ENCODE peak calls at places on chromosomes 3 and 15, in six cellular contexts. One of them, this sample, is unnamed.
A peak's percentile ranks its signal among the peaks of the same experiment; 100 is the strongest.

GRCh38 chr15:76954744-76955143 is 23.2 kb downstream of the RCN2 start:
- DNase-seq in GM12878: no peak
- DNase-seq in endothelial cell of umbilical vein: no peak
- DNase-seq in K562: no peak
- DNase-seq in HepG2: no peak
- DNase-seq in A549: no peak
- DNase-seq in this sample: no peak

GRCh38 chr3:143751643-143752178 is 96.6 kb downstream of the SLC9A9 start:
- DNase-seq in GM12878: peak; percentile 24
- DNase-seq in A549: no peak
- DNase-seq in K562: no peak
- DNase-seq in endothelial cell of umbilical vein: no peak
- DNase-seq in HepG2: no peak
- DNase-seq in this sample: no peak

GRCh38 chr3:123749716-123750115 is 134.4 kb downstream of the MYLK start:
- DNase-seq in HepG2: peak; percentile 44
- DNase-seq in K562: no peak
- DNase-seq in A549: peak; percentile 35
- DNase-seq in GM12878: no peak
- DNase-seq in endothelial cell of umbilical vein: no peak
- DNase-seq in this sample: peak; percentile 55

GRCh38 chr3:184619348-184619747 is 57.8 kb downstream of the EPHB3 start:
- DNase-seq in A549: no peak
- DNase-seq in K562: no peak
- DNase-seq in endothelial cell of umbilical vein: peak; percentile 62
- DNase-seq in HepG2: no peak
- DNase-seq in GM12878: no peak
- DNase-seq in this sample: no peak

GRCh38 chr3:37221407-37221806 is 47.0 kb upstream of the LRRFIP2 start:
- DNase-seq in K562: no peak
- DNase-seq in HepG2: peak; percentile 89
- DNase-seq in GM12878: no peak
- DNase-seq in A549: peak; percentile 91
- DNase-seq in endothelial cell of umbilical vein: peak; percentile 32
- DNase-seq in this sample: no peak

GRCh38 chr3:136377499-136377898 is 127.4 kb downstream of the PCCB start:
- DNase-seq in GM12878: no peak
- DNase-seq in endothelial cell of umbilical vein: no peak
- DNase-seq in A549: no peak
- DNase-seq in HepG2: no peak
- DNase-seq in K562: no peak
- DNase-seq in this sample: no peak

GRCh38 chr3:130539005-130539404 is 22.0 kb downstream of the COL6A6 start:
- DNase-seq in GM12878: no peak
- DNase-seq in endothelial cell of umbilical vein: peak; percentile 50
- DNase-seq in A549: peak; percentile 41
- DNase-seq in K562: peak; percentile 56
- DNase-seq in HepG2: peak; percentile 55
- DNase-seq in this sample: peak; percentile 60

GRCh38 chr15:77474987-77475385 is 54.3 kb downstream of the HMG20A start:
- DNase-seq in HepG2: no peak
- DNase-seq in GM12878: no peak
- DNase-seq in endothelial cell of umbilical vein: no peak
- DNase-seq in A549: no peak
- DNase-seq in K562: no peak
- DNase-seq in this sample: no peak

GRCh38 chr3:36524560-36524959 is 144.3 kb downstream of the STAC start:
- DNase-seq in A549: no peak
- DNase-seq in endothelial cell of umbilical vein: no peak
- DNase-seq in HepG2: no peak
- DNase-seq in GM12878: no peak
- DNase-seq in K562: no peak
- DNase-seq in this sample: no peak

GRCh38 chr15:38853608-38854007 is 289.0 kb upstream of the RASGRP1 start:
- DNase-seq in GM12878: no peak
- DNase-seq in endothelial cell of umbilical vein: no peak
- DNase-seq in A549: peak; percentile 42
- DNase-seq in HepG2: no peak
- DNase-seq in K562: peak; percentile 12
- DNase-seq in this sample: peak; percentile 31

GRCh38 chr15:88654430-88655102 is 15.8 kb downstream of the ISG20 start:
- DNase-seq in A549: no peak
- DNase-seq in endothelial cell of umbilical vein: no peak
- DNase-seq in GM12878: no peak
- DNase-seq in HepG2: no peak
- DNase-seq in K562: no peak
- DNase-seq in this sample: peak; percentile 1

GRCh38 chr3:188152660-188153497 is 1.1 kb upstream of the LPP start:
- DNase-seq in HepG2: no peak
- DNase-seq in endothelial cell of umbilical vein: no peak
- DNase-seq in A549: peak; percentile 63
- DNase-seq in K562: no peak
- DNase-seq in GM12878: no peak
- DNase-seq in this sample: peak; percentile 24

GRCh38 chr3:147298511-147298982 is 107.8 kb downstream of the ZIC4 start:
- DNase-seq in GM12878: no peak
- DNase-seq in endothelial cell of umbilical vein: peak; percentile 75
- DNase-seq in HepG2: peak; percentile 3
- DNase-seq in A549: peak; percentile 72
- DNase-seq in K562: no peak
- DNase-seq in this sample: peak; percentile 2

GRCh38 chr15:38589502-38589901 is 24.9 kb upstream of the RASGRP1 start:
- DNase-seq in endothelial cell of umbilical vein: no peak
- DNase-seq in A549: peak; percentile 49
- DNase-seq in HepG2: no peak
- DNase-seq in GM12878: no peak
- DNase-seq in K562: peak; percentile 59
- DNase-seq in this sample: peak; percentile 66

GRCh38 chr3:153961498-153961897 is 159.7 kb upstream of the ARHGEF26 start:
- DNase-seq in A549: no peak
- DNase-seq in GM12878: no peak
- DNase-seq in K562: no peak
- DNase-seq in endothelial cell of umbilical vein: no peak
- DNase-seq in HepG2: no peak
- DNase-seq in this sample: no peak

GRCh38 chr3:77467702-77468407 is 428.0 kb downstream of the ROBO2 start:
- DNase-seq in K562: no peak
- DNase-seq in HepG2: no peak
- DNase-seq in A549: no peak
- DNase-seq in endothelial cell of umbilical vein: no peak
- DNase-seq in GM12878: no peak
- DNase-seq in this sample: no peak

GRCh38 chr3:77462951-77463350 is 423.1 kb downstream of the ROBO2 start:
- DNase-seq in endothelial cell of umbilical vein: no peak
- DNase-seq in GM12878: no peak
- DNase-seq in K562: no peak
- DNase-seq in A549: no peak
- DNase-seq in HepG2: no peak
- DNase-seq in this sample: no peak

GRCh38 chr3:77466562-77466961 is 426.7 kb downstream of the ROBO2 start:
- DNase-seq in GM12878: no peak
- DNase-seq in K562: no peak
- DNase-seq in HepG2: no peak
- DNase-seq in A549: no peak
- DNase-seq in endothelial cell of umbilical vein: no peak
- DNase-seq in this sample: no peak

GRCh38 chr3:77460326-77460725 is 420.4 kb downstream of the ROBO2 start:
- DNase-seq in A549: no peak
- DNase-seq in HepG2: no peak
- DNase-seq in K562: no peak
- DNase-seq in GM12878: no peak
- DNase-seq in endothelial cell of umbilical vein: no peak
- DNase-seq in this sample: no peak

DNA sequence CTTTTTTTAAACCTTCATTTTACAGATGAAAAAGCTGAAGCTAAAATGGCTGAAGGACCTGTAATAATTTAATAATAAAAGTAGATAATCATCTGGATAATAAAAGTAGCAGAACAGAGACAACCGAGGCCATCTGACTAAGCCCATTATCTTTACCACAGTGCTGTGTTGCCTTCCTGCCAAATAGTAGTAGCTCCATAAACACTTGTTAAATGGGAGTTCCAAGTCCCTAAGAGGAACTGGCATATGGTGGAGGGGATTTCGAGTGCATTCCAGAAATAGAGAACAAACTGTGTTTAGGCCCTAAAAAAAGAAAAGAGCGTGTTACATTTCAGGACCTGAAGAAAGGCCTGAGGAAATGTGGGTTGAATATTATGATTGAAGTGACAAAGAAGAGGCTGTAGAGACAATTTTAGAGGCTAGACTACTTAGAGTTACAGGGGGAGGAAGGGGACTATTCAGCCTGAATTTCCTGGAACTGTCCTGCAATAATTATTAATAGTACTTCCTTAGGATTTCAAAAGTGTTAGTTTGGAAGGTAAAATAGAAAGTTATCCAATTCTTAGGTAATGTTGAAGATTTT is 424.3 kb downstream of the ROBO2 start:
- DNase-seq in GM12878: no peak
- DNase-seq in HepG2: no peak
- DNase-seq in A549: no peak
- DNase-seq in K562: no peak
- DNase-seq in endothelial cell of umbilical vein: no peak
- DNase-seq in this sample: no peak
- TF ChIP-seq MAX in GM12878: no peak
- TF ChIP-seq MAX in HepG2: no peak
- TF ChIP-seq MAX in A549: no peak
- TF ChIP-seq MAX in K562: no peak
- TF ChIP-seq MAX in endothelial cell of umbilical vein: no peak
- TF ChIP-seq MAX in this sample: no peak

GRCh38 chr15:31328999-31329639 is 2.5 kb downstream of the KLF13 start:
- DNase-seq in GM12878: no peak
- DNase-seq in K562: peak; percentile 38
- DNase-seq in HepG2: no peak
- DNase-seq in endothelial cell of umbilical vein: no peak
- DNase-seq in A549: no peak
- DNase-seq in this sample: no peak
- TF ChIP-seq MYC in GM12878: no peak
- TF ChIP-seq MYC in K562: no peak
- TF ChIP-seq MYC in HepG2: no peak
- TF ChIP-seq MYC in endothelial cell of umbilical vein: no peak
- TF ChIP-seq MYC in A549: no peak
- TF ChIP-seq MYC in this sample: no peak

GRCh38 chr15:98382139-98382538 is 266.2 kb upstream of the IGF1R start:
- DNase-seq in K562: no peak
- DNase-seq in HepG2: no peak
- DNase-seq in GM12878: no peak
- DNase-seq in A549: peak; percentile 11
- DNase-seq in endothelial cell of umbilical vein: no peak
- DNase-seq in this sample: peak; percentile 19
- TF ChIP-seq CTCF in K562: peak; percentile 36
- TF ChIP-seq CTCF in HepG2: peak; percentile 27
- TF ChIP-seq CTCF in GM12878: no peak
- TF ChIP-seq CTCF in A549: no peak
- TF ChIP-seq CTCF in endothelial cell of umbilical vein: no peak
- TF ChIP-seq CTCF in this sample: peak; percentile 17

DNA sequence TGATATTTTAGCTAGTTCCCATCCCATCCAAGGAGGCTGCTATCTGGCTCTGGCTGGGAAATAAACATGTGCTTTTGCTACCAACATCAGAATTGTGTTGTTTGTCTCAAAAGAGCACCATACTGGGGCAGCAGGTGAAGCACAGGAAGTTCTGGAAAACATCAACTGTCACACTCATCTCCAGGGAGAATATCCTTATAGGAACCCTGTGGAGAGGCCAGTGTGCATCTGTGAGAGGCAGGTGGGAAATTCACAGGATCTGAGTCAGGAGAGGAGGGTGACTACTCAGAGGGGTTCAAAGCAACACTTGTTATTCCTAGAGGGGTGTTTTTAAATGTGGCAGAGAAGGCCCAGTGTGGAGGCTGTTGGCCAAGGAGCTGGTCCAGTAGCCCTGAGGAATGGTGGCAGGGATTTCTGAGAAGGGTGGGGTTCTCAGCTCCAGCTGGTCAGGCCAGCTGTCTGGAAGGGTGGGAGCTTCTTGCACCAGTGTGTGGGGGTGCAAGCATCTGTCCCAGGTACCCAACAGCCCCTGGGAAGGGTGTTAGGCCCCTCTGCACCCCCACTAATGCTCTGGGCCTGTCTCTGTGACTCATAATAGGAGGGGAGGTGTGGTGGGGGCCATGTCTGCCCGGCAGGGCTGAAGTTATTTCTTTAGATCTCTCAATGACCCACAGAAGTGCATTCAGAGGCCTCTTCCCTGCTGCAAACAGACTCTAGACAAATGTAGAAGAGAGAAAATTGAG is 28.7 kb downstream of the RPSA start:
- DNase-seq in HepG2: no peak
- DNase-seq in endothelial cell of umbilical vein: no peak
- DNase-seq in GM12878: no peak
- DNase-seq in A549: no peak
- DNase-seq in K562: no peak
- DNase-seq in this sample: no peak
- TF ChIP-seq MAX in HepG2: no peak
- TF ChIP-seq MAX in endothelial cell of umbilical vein: no peak
- TF ChIP-seq MAX in GM12878: no peak
- TF ChIP-seq MAX in A549: no peak
- TF ChIP-seq MAX in K562: no peak
- TF ChIP-seq MAX in this sample: no peak

DNA sequence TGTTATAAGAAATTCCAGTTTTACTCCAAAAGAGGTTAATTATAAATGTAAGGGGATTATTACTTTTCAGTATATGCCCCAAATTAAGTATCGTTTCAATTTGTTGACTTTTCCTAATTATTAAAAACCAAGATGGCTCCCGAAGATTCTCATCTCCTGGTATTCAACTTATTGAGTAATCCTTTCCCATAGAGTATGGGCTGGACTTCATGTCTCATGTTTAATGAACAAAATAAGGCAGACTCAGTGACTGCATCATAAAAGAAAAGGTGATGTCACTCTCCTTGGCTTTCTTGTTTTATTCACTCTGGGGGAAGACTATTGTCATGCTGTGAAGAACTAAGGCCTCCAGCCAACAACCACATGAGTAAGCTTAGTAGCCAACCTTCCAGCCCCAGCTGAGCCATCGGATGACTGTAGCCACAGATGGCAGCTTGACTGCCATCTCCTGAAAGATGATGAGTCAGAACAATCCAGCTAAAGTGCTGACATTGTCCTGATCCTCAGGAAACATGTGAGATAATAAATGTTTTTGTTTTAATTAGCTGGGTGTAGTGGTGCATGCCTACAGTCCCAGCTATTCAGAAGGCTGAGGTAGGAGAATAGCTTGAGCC is 17.3 kb downstream of the IGF2BP2 start:
- DNase-seq in HepG2: no peak
- DNase-seq in GM12878: no peak
- DNase-seq in A549: peak; percentile 33
- DNase-seq in K562: no peak
- DNase-seq in endothelial cell of umbilical vein: peak; percentile 84
- DNase-seq in this sample: peak; percentile 29
- TF ChIP-seq MYC in HepG2: no peak
- TF ChIP-seq MYC in GM12878: no peak
- TF ChIP-seq MYC in A549: no peak
- TF ChIP-seq MYC in K562: no peak
- TF ChIP-seq MYC in endothelial cell of umbilical vein: peak; percentile 42
- TF ChIP-seq MYC in this sample: no peak

DNA sequence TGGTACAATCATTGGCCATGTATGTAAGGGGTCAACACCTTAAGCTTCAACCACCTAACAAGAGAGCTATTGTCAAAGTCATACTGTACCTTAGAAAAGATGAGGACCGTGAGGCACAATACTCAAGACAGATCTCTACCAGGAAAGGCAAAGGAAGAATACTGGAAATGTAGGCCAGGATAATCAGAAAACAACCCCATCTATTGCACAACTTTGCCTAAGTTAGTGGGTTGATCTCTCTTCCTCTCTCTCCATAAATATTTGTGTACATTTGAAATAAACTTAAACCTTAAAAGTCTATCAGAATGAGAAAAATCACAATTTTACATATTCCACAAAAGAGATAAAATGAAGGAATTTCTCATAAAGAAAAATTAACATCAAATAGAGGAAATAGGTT is 556.9 kb downstream of the MECOM start:
- DNase-seq in GM12878: no peak
- DNase-seq in K562: no peak
- DNase-seq in endothelial cell of umbilical vein: no peak
- DNase-seq in HepG2: no peak
- DNase-seq in A549: no peak
- DNase-seq in this sample: no peak
- TF ChIP-seq CTCF in GM12878: no peak
- TF ChIP-seq CTCF in K562: no peak
- TF ChIP-seq CTCF in endothelial cell of umbilical vein: no peak
- TF ChIP-seq CTCF in HepG2: no peak
- TF ChIP-seq CTCF in A549: no peak
- TF ChIP-seq CTCF in this sample: no peak

This sample was measured in NB4.